ENCODE peak calls at places on chromosomes 12 and 14, in four cellular contexts. H is HepG2, E is WTC11, Y is K562. R is an unnamed sample.

GRCh38 chr12:123089631-123090353 is 61.1 kb downstream of the PITPNM2 start:
- DNase-seq in H (peak), E (no peak), Y (peak), R (no peak)

GRCh38 chr14:100056964-100057817 is 8.0 kb upstream of the EVL start:
- DNase-seq in H (no peak), E (no peak), Y (no peak), R (peak)

GRCh38 chr12:119692410-119692809 is 24.5 kb downstream of the PRKAB1 start:
- DNase-seq in H (no peak), E (no peak), Y (no peak), R (no peak)

GRCh38 chr12:97425802-97426484 is 36.7 kb upstream of the RMST start:
- DNase-seq in H (no peak), E (no peak), Y (no peak), R (no peak)

GRCh38 chr12:25084816-25085215 is 110.1 kb downstream of the DNAI7 start:
- DNase-seq in H (no peak), E (peak), Y (no peak), R (no peak)

GRCh38 chr14:46063872-46064271 is 587.7 kb downstream of the RPL10L start:
- DNase-seq in H (no peak), E (no peak), Y (no peak), R (peak)

GRCh38 chr12:50174971-50175715 is 8.0 kb upstream of the CERS5 start:
- DNase-seq in H (peak), E (no peak), Y (peak), R (peak)

GRCh38 chr12:12651752-12652151 is 40.1 kb downstream of the CREBL2 start:
- DNase-seq in H (no peak), E (no peak), Y (peak), R (no peak)

GRCh38 chr14:72948481-72949138 is 22.3 kb downstream of the DCAF4 start:
- DNase-seq in H (peak), E (peak), Y (peak), R (peak)

GRCh38 chr12:68356060-68356748 is 24.0 kb upstream of the MDM1 start:
- DNase-seq in H (no peak), E (no peak), Y (no peak), R (no peak)

GRCh38 chr12:96447256-96447655 is 42.1 kb upstream of the CFAP54 start:
- DNase-seq in H (no peak), E (no peak), Y (no peak), R (no peak)

GRCh38 chr12:116306536-116306935 is 29.0 kb upstream of the MED13L start:
- DNase-seq in H (no peak), E (no peak), Y (no peak), R (no peak)

GRCh38 chr12:2794736-2795289 is at the start of gene FKBP4:
- DNase-seq in H (peak), E (peak), Y (peak), R (peak)

GRCh38 chr12:122870867-122871664 is 24.9 kb downstream of the VPS37B start:
- DNase-seq in H (no peak), E (no peak), Y (no peak), R (no peak)

GRCh38 chr12:73158341-73158740 is 886.2 kb downstream of the TRHDE start:
- DNase-seq in H (no peak), E (no peak), Y (no peak), R (no peak)

GRCh38 chr12:73161970-73162369 is 889.8 kb downstream of the TRHDE start:
- DNase-seq in H (no peak), E (no peak), Y (no peak), R (no peak)

DNA sequence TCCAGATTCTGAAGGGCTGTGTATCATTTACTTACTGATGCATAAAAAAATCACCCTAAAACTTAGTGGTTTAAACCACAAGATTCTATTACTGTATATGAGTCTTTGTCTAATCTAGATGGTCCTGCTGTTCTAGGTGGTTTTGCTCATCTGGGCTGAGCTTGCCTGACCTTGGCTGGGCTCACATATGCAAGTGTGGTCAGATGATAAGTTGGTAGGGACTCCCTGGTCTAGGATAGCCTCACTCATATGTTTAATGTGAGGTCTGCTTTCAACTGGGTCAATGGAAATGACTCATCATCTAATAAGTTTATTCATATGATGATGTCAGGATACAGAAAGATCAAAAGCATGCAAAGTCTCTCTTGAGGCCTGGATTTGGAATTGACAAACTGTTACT is 887.8 kb downstream of the TRHDE start:
- DNase-seq in H (no peak), E (no peak), Y (no peak), R (no peak)
- TF ChIP-seq ELF4 in H (no peak), E (no peak), Y (no peak), R (no peak)

GRCh38 chr12:94875525-94875924 is 128.0 kb downstream of the NDUFA12 start:
- DNase-seq in H (peak), E (peak), Y (no peak), R (peak)
- TF ChIP-seq ELF4 in H (no peak), E (no peak), Y (no peak), R (no peak)

DNA sequence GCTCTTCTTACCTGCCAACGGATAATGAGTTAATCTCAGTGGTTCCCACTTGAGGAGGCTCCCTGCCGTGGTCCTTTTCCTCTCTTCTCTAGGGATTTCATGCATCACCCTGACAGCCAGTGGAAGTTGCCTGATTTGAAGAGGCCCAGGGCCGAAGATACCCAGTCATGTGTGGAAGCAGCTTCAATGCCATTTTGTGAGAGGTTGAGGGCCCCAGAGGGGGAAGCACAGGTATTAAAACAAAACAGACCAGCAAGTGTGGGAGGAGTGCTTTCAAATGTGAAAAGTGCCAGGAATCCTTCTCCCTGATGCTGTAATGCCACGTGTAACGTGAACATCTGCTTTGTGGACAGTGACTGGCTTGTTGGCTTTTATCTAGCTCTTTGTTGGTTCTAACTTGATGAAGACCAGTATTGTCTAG is 1.5 kb downstream of the TCP11L2 start:
- DNase-seq in H (no peak), E (no peak), Y (no peak), R (no peak)
- TF ChIP-seq ELF4 in H (no peak), E (no peak), Y (no peak), R (no peak)

DNA sequence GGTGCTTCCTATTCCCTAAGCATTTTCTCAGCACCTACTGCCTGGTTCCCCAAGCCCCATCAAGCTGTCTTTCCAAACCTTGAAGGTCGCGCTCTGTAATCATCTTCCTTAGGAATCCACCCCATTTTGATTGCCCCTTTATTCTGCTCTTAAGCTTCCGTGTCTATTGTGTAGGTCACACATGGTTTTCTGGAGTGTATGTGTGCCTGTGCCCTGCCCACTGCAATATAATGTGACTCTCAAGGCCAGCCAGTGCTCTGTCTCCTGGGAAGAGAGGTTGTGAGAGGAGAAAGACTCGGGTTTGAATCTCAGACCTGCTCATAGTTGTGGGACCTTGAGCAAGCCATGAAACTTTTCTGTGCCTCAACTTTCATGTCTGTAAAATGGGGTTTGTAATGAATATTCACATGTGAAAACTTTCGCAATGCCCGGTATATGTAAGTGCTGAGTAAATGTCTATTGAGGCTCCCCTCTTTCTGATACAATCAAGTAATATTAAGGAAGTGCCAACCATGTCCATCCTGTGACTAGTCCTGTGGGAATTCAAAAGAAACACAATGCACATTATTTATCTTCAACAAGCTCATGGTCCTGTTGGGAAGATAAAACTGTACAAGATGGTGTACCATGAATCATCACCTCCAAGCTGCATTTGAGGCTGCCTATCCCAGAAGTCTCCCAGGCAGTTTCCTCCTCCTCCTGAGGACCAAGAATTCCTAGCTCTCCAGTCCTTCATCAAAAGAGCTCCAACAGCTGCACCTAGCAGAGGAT is 774 bp upstream of the KRT75 start:
- DNase-seq in H (no peak), E (no peak), Y (no peak), R (no peak)
- TF ChIP-seq ELF4 in H (no peak), E (no peak), Y (no peak), R (no peak)

GRCh38 chr14:103499709-103500108 is 22.9 kb downstream of the CKB start:
- DNase-seq in H (no peak), E (no peak), Y (no peak), R (no peak)

GRCh38 chr14:103492572-103492971 is 30.1 kb downstream of the CKB start:
- DNase-seq in H (no peak), E (no peak), Y (no peak), R (no peak)

GRCh38 chr14:103500148-103500990 is 22.3 kb downstream of the CKB start:
- DNase-seq in H (peak), E (peak), Y (peak), R (peak)

GRCh38 chr14:103495854-103496253 is 26.8 kb downstream of the CKB start:
- DNase-seq in H (no peak), E (no peak), Y (no peak), R (no peak)

DNA sequence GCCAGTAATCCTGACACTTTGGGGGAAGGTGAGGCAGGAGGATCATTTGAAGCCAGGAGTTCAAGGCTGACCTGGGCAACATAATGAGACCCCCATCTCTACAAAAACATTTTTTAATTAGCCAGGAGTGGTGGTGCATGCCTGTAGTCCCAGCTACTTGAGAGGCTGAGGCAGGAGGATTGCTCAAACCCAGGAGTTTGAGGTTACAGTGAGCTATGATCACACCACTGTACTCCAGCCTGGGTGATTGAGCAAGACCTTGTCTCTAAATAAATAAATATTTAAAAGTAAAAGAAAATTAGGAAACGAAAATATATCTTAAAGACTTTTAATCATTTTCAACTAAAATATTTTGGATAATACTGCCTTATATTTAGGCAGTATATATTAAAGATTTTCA is 25.9 kb downstream of the CKB start:
- DNase-seq in H (no peak), E (no peak), Y (no peak), R (no peak)
- TF ChIP-seq ELF4 in H (no peak), E (no peak), Y (no peak), R (no peak)

GRCh38 chr12:101826766-101827368 is 3.9 kb downstream of the GNPTAB start:
- DNase-seq in H (no peak), E (no peak), Y (no peak), R (no peak)

GRCh38 chr12:101824831-101825230 is 5.9 kb downstream of the GNPTAB start:
- DNase-seq in H (no peak), E (no peak), Y (no peak), R (no peak)

GRCh38 chr12:101823039-101823438 is 7.7 kb downstream of the GNPTAB start:
- DNase-seq in H (no peak), E (no peak), Y (no peak), R (no peak)

GRCh38 chr12:101819467-101819866 is 11.3 kb downstream of the GNPTAB start:
- DNase-seq in H (no peak), E (no peak), Y (no peak), R (no peak)

GRCh38 chr12:101823891-101824290 is 6.9 kb downstream of the GNPTAB start:
- DNase-seq in H (peak), E (peak), Y (peak), R (peak)
- TF ChIP-seq ELF4 in H (no peak), E (no peak), Y (no peak), R (no peak)

GRCh38 chr12:6827437-6827894 is 741 bp upstream of the P3H3 start:
- DNase-seq in H (peak), E (peak), Y (peak), R (peak)
- TF ChIP-seq ELF4 in H (no peak), E (no peak), Y (no peak), R (no peak)